ENCODE peak calls at places on chromosomes 6 and 20, in ten cellular contexts. One of them, this sample, is unnamed.

GRCh38 chr6:82030301-82030700 is 217.2 kb downstream of the IBTK start:
- DNase-seq in fibroblast of lung: no peak
- DNase-seq in stimulated activated CD4-positive, alpha-beta T cell treated with anti-CD3 and anti-CD28 coated beads, Interleukin-1b, Interleukin-23, amount 100 ng/mL, for 24 hours: no peak
- DNase-seq in HFFc6: no peak
- DNase-seq in glomerular endothelial cell: no peak
- DNase-seq in Calu3: no peak
- DNase-seq in HS-27A: no peak
- DNase-seq in CD8-positive, alpha-beta memory T cell: no peak
- DNase-seq in activated CD8-positive, alpha-beta T cell treated with anti-CD3 and anti-CD28 coated beads for 36 hours: no peak
- DNase-seq in memory B cell: no peak
- DNase-seq in this sample: no peak

GRCh38 chr20:38117635-38118034 is 47.4 kb downstream of the TGM2 start:
- DNase-seq in CD8-positive, alpha-beta memory T cell: no peak
- DNase-seq in HS-27A: peak
- DNase-seq in Calu3: peak
- DNase-seq in activated CD8-positive, alpha-beta T cell treated with anti-CD3 and anti-CD28 coated beads for 36 hours: no peak
- DNase-seq in memory B cell: no peak
- DNase-seq in stimulated activated CD4-positive, alpha-beta T cell treated with anti-CD3 and anti-CD28 coated beads, Interleukin-1b, Interleukin-23, amount 100 ng/mL, for 24 hours: no peak
- DNase-seq in fibroblast of lung: peak
- DNase-seq in glomerular endothelial cell: peak
- DNase-seq in HFFc6: peak
- DNase-seq in this sample: peak

GRCh38 chr6:169897601-169898358 is 146.4 kb downstream of the ERMARD start:
- DNase-seq in HFFc6: no peak
- DNase-seq in Calu3: no peak
- DNase-seq in CD8-positive, alpha-beta memory T cell: no peak
- DNase-seq in HS-27A: no peak
- DNase-seq in memory B cell: no peak
- DNase-seq in activated CD8-positive, alpha-beta T cell treated with anti-CD3 and anti-CD28 coated beads for 36 hours: no peak
- DNase-seq in fibroblast of lung: no peak
- DNase-seq in glomerular endothelial cell: no peak
- DNase-seq in stimulated activated CD4-positive, alpha-beta T cell treated with anti-CD3 and anti-CD28 coated beads, Interleukin-1b, Interleukin-23, amount 100 ng/mL, for 24 hours: no peak
- DNase-seq in this sample: no peak

GRCh38 chr6:143370972-143371371 is 79.5 kb downstream of the ADAT2 start:
- DNase-seq in CD8-positive, alpha-beta memory T cell: no peak
- DNase-seq in stimulated activated CD4-positive, alpha-beta T cell treated with anti-CD3 and anti-CD28 coated beads, Interleukin-1b, Interleukin-23, amount 100 ng/mL, for 24 hours: no peak
- DNase-seq in HFFc6: no peak
- DNase-seq in activated CD8-positive, alpha-beta T cell treated with anti-CD3 and anti-CD28 coated beads for 36 hours: no peak
- DNase-seq in fibroblast of lung: no peak
- DNase-seq in HS-27A: no peak
- DNase-seq in glomerular endothelial cell: no peak
- DNase-seq in memory B cell: no peak
- DNase-seq in Calu3: no peak
- DNase-seq in this sample: no peak

GRCh38 chr6:16296061-16296670 is 57.8 kb downstream of the GMPR start:
- DNase-seq in HS-27A: no peak
- DNase-seq in HFFc6: no peak
- DNase-seq in glomerular endothelial cell: no peak
- DNase-seq in CD8-positive, alpha-beta memory T cell: no peak
- DNase-seq in memory B cell: no peak
- DNase-seq in stimulated activated CD4-positive, alpha-beta T cell treated with anti-CD3 and anti-CD28 coated beads, Interleukin-1b, Interleukin-23, amount 100 ng/mL, for 24 hours: no peak
- DNase-seq in fibroblast of lung: no peak
- DNase-seq in Calu3: no peak
- DNase-seq in activated CD8-positive, alpha-beta T cell treated with anti-CD3 and anti-CD28 coated beads for 36 hours: no peak
- DNase-seq in this sample: no peak

GRCh38 chr20:61422636-61423425 is 170.8 kb downstream of the CDH4 start:
- DNase-seq in glomerular endothelial cell: no peak
- DNase-seq in fibroblast of lung: no peak
- DNase-seq in HS-27A: no peak
- DNase-seq in Calu3: no peak
- DNase-seq in CD8-positive, alpha-beta memory T cell: no peak
- DNase-seq in memory B cell: no peak
- DNase-seq in HFFc6: no peak
- DNase-seq in activated CD8-positive, alpha-beta T cell treated with anti-CD3 and anti-CD28 coated beads for 36 hours: no peak
- DNase-seq in stimulated activated CD4-positive, alpha-beta T cell treated with anti-CD3 and anti-CD28 coated beads, Interleukin-1b, Interleukin-23, amount 100 ng/mL, for 24 hours: no peak
- DNase-seq in this sample: no peak

GRCh38 chr6:113490356-113490755 is 366.8 kb upstream of the MARCKS start:
- DNase-seq in stimulated activated CD4-positive, alpha-beta T cell treated with anti-CD3 and anti-CD28 coated beads, Interleukin-1b, Interleukin-23, amount 100 ng/mL, for 24 hours: no peak
- DNase-seq in HFFc6: no peak
- DNase-seq in memory B cell: no peak
- DNase-seq in activated CD8-positive, alpha-beta T cell treated with anti-CD3 and anti-CD28 coated beads for 36 hours: no peak
- DNase-seq in HS-27A: no peak
- DNase-seq in Calu3: no peak
- DNase-seq in fibroblast of lung: no peak
- DNase-seq in glomerular endothelial cell: no peak
- DNase-seq in CD8-positive, alpha-beta memory T cell: no peak
- DNase-seq in this sample: no peak

GRCh38 chr20:44886276-44886671 is 769 bp downstream of the YWHAB start:
- DNase-seq in fibroblast of lung: no peak
- DNase-seq in glomerular endothelial cell: no peak
- DNase-seq in Calu3: no peak
- DNase-seq in HFFc6: no peak
- DNase-seq in memory B cell: no peak
- DNase-seq in activated CD8-positive, alpha-beta T cell treated with anti-CD3 and anti-CD28 coated beads for 36 hours: no peak
- DNase-seq in stimulated activated CD4-positive, alpha-beta T cell treated with anti-CD3 and anti-CD28 coated beads, Interleukin-1b, Interleukin-23, amount 100 ng/mL, for 24 hours: no peak
- DNase-seq in CD8-positive, alpha-beta memory T cell: no peak
- DNase-seq in HS-27A: no peak
- DNase-seq in this sample: no peak

GRCh38 chr6:7725849-7726415 is at the start of gene BMP6:
- DNase-seq in stimulated activated CD4-positive, alpha-beta T cell treated with anti-CD3 and anti-CD28 coated beads, Interleukin-1b, Interleukin-23, amount 100 ng/mL, for 24 hours: peak
- DNase-seq in HS-27A: no peak
- DNase-seq in glomerular endothelial cell: no peak
- DNase-seq in HFFc6: peak
- DNase-seq in Calu3: peak
- DNase-seq in CD8-positive, alpha-beta memory T cell: peak
- DNase-seq in memory B cell: peak
- DNase-seq in activated CD8-positive, alpha-beta T cell treated with anti-CD3 and anti-CD28 coated beads for 36 hours: peak
- DNase-seq in fibroblast of lung: peak
- DNase-seq in this sample: peak